ENCODE peak calls at places on chromosomes 12 and 14, in seven cellular contexts. One of them, this sample, is unnamed.

GRCh38 chr12:21526053-21526452 is at the start of gene SPX:
- DNase-seq in left cardiac atrium: no peak
- DNase-seq in ovary: no peak
- DNase-seq in right cardiac atrium: no peak
- DNase-seq in sigmoid colon: no peak
- DNase-seq in prostate gland: no peak
- DNase-seq in stimulated activated CD4-positive, alpha-beta T cell treated with anti-CD3 and anti-CD28 coated beads, Interleukin-2, amount 100 ng/mL, for 48 hours: no peak
- DNase-seq in this sample: no peak

GRCh38 chr14:32319368-32320049 is 9.6 kb upstream of the AKAP6 start:
- DNase-seq in left cardiac atrium: no peak
- DNase-seq in ovary: no peak
- DNase-seq in right cardiac atrium: no peak
- DNase-seq in sigmoid colon: no peak
- DNase-seq in prostate gland: no peak
- DNase-seq in stimulated activated CD4-positive, alpha-beta T cell treated with anti-CD3 and anti-CD28 coated beads, Interleukin-2, amount 100 ng/mL, for 48 hours: no peak
- DNase-seq in this sample: no peak

GRCh38 chr14:21734457-21735074 is 60.9 kb upstream of the OR4E1 start:
- DNase-seq in left cardiac atrium: no peak
- DNase-seq in ovary: no peak
- DNase-seq in right cardiac atrium: no peak
- DNase-seq in sigmoid colon: no peak
- DNase-seq in prostate gland: peak; percentile 42
- DNase-seq in stimulated activated CD4-positive, alpha-beta T cell treated with anti-CD3 and anti-CD28 coated beads, Interleukin-2, amount 100 ng/mL, for 48 hours: peak; percentile 27
- DNase-seq in this sample: peak; percentile 46

GRCh38 chr12:12716151-12716844 is 870 bp upstream of the CDKN1B start:
- DNase-seq in left cardiac atrium: no peak
- DNase-seq in ovary: no peak
- DNase-seq in right cardiac atrium: no peak
- DNase-seq in sigmoid colon: no peak
- DNase-seq in prostate gland: peak; percentile 36
- DNase-seq in stimulated activated CD4-positive, alpha-beta T cell treated with anti-CD3 and anti-CD28 coated beads, Interleukin-2, amount 100 ng/mL, for 48 hours: no peak
- DNase-seq in this sample: no peak

GRCh38 chr12:72564120-72564519 is 291.9 kb downstream of the TRHDE start:
- DNase-seq in left cardiac atrium: no peak
- DNase-seq in ovary: no peak
- DNase-seq in right cardiac atrium: no peak
- DNase-seq in sigmoid colon: no peak
- DNase-seq in prostate gland: no peak
- DNase-seq in stimulated activated CD4-positive, alpha-beta T cell treated with anti-CD3 and anti-CD28 coated beads, Interleukin-2, amount 100 ng/mL, for 48 hours: no peak
- DNase-seq in this sample: no peak

GRCh38 chr12:101697930-101698781 is 716 bp downstream of the CHPT1 start:
- DNase-seq in left cardiac atrium: peak; percentile 63
- DNase-seq in ovary: peak; percentile 73
- DNase-seq in right cardiac atrium: peak; percentile 86
- DNase-seq in sigmoid colon: peak; percentile 82
- DNase-seq in prostate gland: peak; percentile 55
- DNase-seq in stimulated activated CD4-positive, alpha-beta T cell treated with anti-CD3 and anti-CD28 coated beads, Interleukin-2, amount 100 ng/mL, for 48 hours: peak; percentile 7
- DNase-seq in this sample: peak; percentile 47

GRCh38 chr12:109900752-109901580 is 892 bp downstream of the TCHP start:
- DNase-seq in left cardiac atrium: no peak
- DNase-seq in ovary: no peak
- DNase-seq in right cardiac atrium: no peak
- DNase-seq in sigmoid colon: no peak
- DNase-seq in prostate gland: no peak
- DNase-seq in stimulated activated CD4-positive, alpha-beta T cell treated with anti-CD3 and anti-CD28 coated beads, Interleukin-2, amount 100 ng/mL, for 48 hours: no peak
- DNase-seq in this sample: no peak

GRCh38 chr12:109868182-109869051 is 11.9 kb downstream of the GLTP start:
- DNase-seq in left cardiac atrium: no peak
- DNase-seq in ovary: no peak
- DNase-seq in right cardiac atrium: no peak
- DNase-seq in sigmoid colon: no peak
- DNase-seq in prostate gland: peak; percentile 60
- DNase-seq in stimulated activated CD4-positive, alpha-beta T cell treated with anti-CD3 and anti-CD28 coated beads, Interleukin-2, amount 100 ng/mL, for 48 hours: no peak
- DNase-seq in this sample: no peak

GRCh38 chr12:89355243-89356068 is 3.2 kb upstream of the DUSP6 start:
- DNase-seq in left cardiac atrium: no peak
- DNase-seq in ovary: no peak
- DNase-seq in right cardiac atrium: peak; percentile 27
- DNase-seq in sigmoid colon: no peak
- DNase-seq in prostate gland: no peak
- DNase-seq in stimulated activated CD4-positive, alpha-beta T cell treated with anti-CD3 and anti-CD28 coated beads, Interleukin-2, amount 100 ng/mL, for 48 hours: no peak
- DNase-seq in this sample: no peak

GRCh38 chr12:43749016-43749415 is 9.6 kb downstream of the PUS7L start:
- DNase-seq in left cardiac atrium: no peak
- DNase-seq in ovary: no peak
- DNase-seq in right cardiac atrium: no peak
- DNase-seq in sigmoid colon: no peak
- DNase-seq in prostate gland: no peak
- DNase-seq in stimulated activated CD4-positive, alpha-beta T cell treated with anti-CD3 and anti-CD28 coated beads, Interleukin-2, amount 100 ng/mL, for 48 hours: no peak
- DNase-seq in this sample: no peak

GRCh38 chr14:60197629-60198318 is 32.6 kb upstream of the DHRS7 start:
- DNase-seq in left cardiac atrium: no peak
- DNase-seq in ovary: no peak
- DNase-seq in right cardiac atrium: peak; percentile 31
- DNase-seq in sigmoid colon: no peak
- DNase-seq in prostate gland: no peak
- DNase-seq in stimulated activated CD4-positive, alpha-beta T cell treated with anti-CD3 and anti-CD28 coated beads, Interleukin-2, amount 100 ng/mL, for 48 hours: no peak
- DNase-seq in this sample: no peak

GRCh38 chr12:24695103-24695502 is 253.8 kb downstream of the BCAT1 start:
- DNase-seq in left cardiac atrium: no peak
- DNase-seq in ovary: no peak
- DNase-seq in right cardiac atrium: no peak
- DNase-seq in sigmoid colon: no peak
- DNase-seq in prostate gland: no peak
- DNase-seq in stimulated activated CD4-positive, alpha-beta T cell treated with anti-CD3 and anti-CD28 coated beads, Interleukin-2, amount 100 ng/mL, for 48 hours: no peak
- DNase-seq in this sample: no peak

GRCh38 chr14:103504991-103505565 is 17.6 kb downstream of the CKB start:
- DNase-seq in left cardiac atrium: peak; percentile 7
- DNase-seq in ovary: no peak
- DNase-seq in right cardiac atrium: no peak
- DNase-seq in sigmoid colon: no peak
- DNase-seq in prostate gland: no peak
- DNase-seq in stimulated activated CD4-positive, alpha-beta T cell treated with anti-CD3 and anti-CD28 coated beads, Interleukin-2, amount 100 ng/mL, for 48 hours: no peak
- DNase-seq in this sample: peak; percentile 16

GRCh38 chr12:106035421-106035820 is 103.3 kb downstream of the NUAK1 start:
- DNase-seq in left cardiac atrium: no peak
- DNase-seq in ovary: no peak
- DNase-seq in right cardiac atrium: no peak
- DNase-seq in sigmoid colon: no peak
- DNase-seq in prostate gland: peak; percentile 74
- DNase-seq in stimulated activated CD4-positive, alpha-beta T cell treated with anti-CD3 and anti-CD28 coated beads, Interleukin-2, amount 100 ng/mL, for 48 hours: no peak
- DNase-seq in this sample: no peak

This sample was measured in testis.